ENCODE peak calls at places on chromosomes 7 and 10, in six cellular contexts. H is ascending aorta, G is tibial artery, K is germinal center, M is amygdala, W is GOT3. C is an unnamed sample.

GRCh38 chr7:20152511-20152910 is 64.7 kb downstream of the MACC1 start:
- DNase-seq in M (no peak), K (no peak), G (no peak), H (no peak), W (no peak), C (no peak)

GRCh38 chr10:84184517-84184916 is 9.8 kb upstream of the CDHR1 start:
- DNase-seq in M (no peak), G (no peak), K (no peak), H (no peak), W (no peak), C (no peak)

GRCh38 chr10:7260412-7260900 is 150.4 kb downstream of the SFMBT2 start:
- DNase-seq in H (no peak), M (peak; percentile 60), G (peak; percentile 77), W (no peak), K (peak; percentile 69), C (peak; percentile 21)

GRCh38 chr7:41711283-41712064 is 8.6 kb upstream of the INHBA start:
- DNase-seq in W (no peak), G (no peak), M (no peak), K (peak; percentile 17), H (no peak), C (no peak)

GRCh38 chr10:110793128-110793812 is 78.5 kb upstream of the PDCD4 start:
- DNase-seq in K (no peak), G (no peak), M (no peak), W (no peak), H (no peak), C (no peak)

GRCh38 chr10:52106895-52107294 is 207.2 kb upstream of the DKK1 start:
- DNase-seq in K (no peak), G (no peak), W (no peak), M (no peak), H (no peak), C (no peak)

GRCh38 chr10:44978570-44979280 is at the start of gene DEPP1:
- DNase-seq in M (peak; percentile 44), W (peak; percentile 33), H (peak; percentile 80), G (peak; percentile 97), K (no peak), C (peak; percentile 66)

GRCh38 chr7:139557857-139558581 is 34.5 kb downstream of the CLEC2L start:
- DNase-seq in W (no peak), M (no peak), H (no peak), K (no peak), G (no peak), C (no peak)

GRCh38 chr7:1033546-1034145 is 10.7 kb upstream of the GPR146 start:
- DNase-seq in G (no peak), W (no peak), M (no peak), K (no peak), H (no peak), C (no peak)

GRCh38 chr7:32479574-32480200 is 10.5 kb downstream of the LSM5 start:
- DNase-seq in M (no peak), G (no peak), H (no peak), W (no peak), K (peak; percentile 29), C (peak; percentile 76)

GRCh38 chr10:98486421-98486820 is 39.7 kb upstream of the HPS1 start:
- DNase-seq in K (no peak), G (no peak), H (no peak), W (no peak), M (no peak), C (no peak)

GRCh38 chr7:36415104-36415503 is 25.4 kb downstream of the ANLN start:
- DNase-seq in W (no peak), H (no peak), M (no peak), K (no peak), G (no peak), C (no peak)

GRCh38 chr10:128000660-128001059 is 93.8 kb downstream of the PTPRE start:
- DNase-seq in W (no peak), G (no peak), H (no peak), K (no peak), M (no peak), C (no peak)

GRCh38 chr10:48364659-48365405 is 58.4 kb downstream of the MAPK8 start:
- DNase-seq in K (no peak), G (no peak), H (no peak), M (no peak), W (no peak), C (peak; percentile 44)

GRCh38 chr10:125982256-125982948 is 86.0 kb downstream of the FANK1 start:
- DNase-seq in M (peak; percentile 6), G (no peak), W (no peak), K (peak; percentile 36), H (no peak), C (peak; percentile 33)

GRCh38 chr7:27551803-27552202 is 110.9 kb downstream of the HIBADH start:
- DNase-seq in W (no peak), K (no peak), M (no peak), G (no peak), H (no peak), C (no peak)

GRCh38 chr7:100431286-100431735 is 1.7 kb downstream of the MEPCE start:
- DNase-seq in K (no peak), W (no peak), G (no peak), H (no peak), M (no peak), C (no peak)